ENCODE peak calls at places on chromosome 10, in five cellular contexts. R is gastrocnemius medialis, E is right lobe of liver, S is prostate gland, X is stomach. O is an unnamed sample.

GRCh38 chr10:78623577-78624215 is 445.1 kb upstream of the ZMIZ1 start:
- DNase-seq in R (no peak), E (no peak), S (no peak), X (no peak), O (no peak)

GRCh38 chr10:133243593-133243992 is 5.9 kb downstream of the VENTX start:
- DNase-seq in R (no peak), E (no peak), S (no peak), X (no peak), O (no peak)

GRCh38 chr10:129272859-129273258 is 194.2 kb upstream of the MGMT start:
- DNase-seq in R (no peak), E (no peak), S (no peak), X (no peak), O (no peak)

GRCh38 chr10:131058799-131059198 is 252.7 kb downstream of the TCERG1L start:
- DNase-seq in R (no peak), E (no peak), S (no peak), X (no peak), O (no peak)

GRCh38 chr10:12186324-12186723 is 9.4 kb downstream of the NUDT5 start:
- DNase-seq in R (no peak), E (no peak), S (no peak), X (no peak), O (peak; percentile 13)

GRCh38 chr10:1570652-1571051 is 166.7 kb downstream of the ADARB2 start:
- DNase-seq in R (no peak), E (no peak), S (no peak), X (no peak), O (no peak)

GRCh38 chr10:29501692-29502091 is 133.1 kb downstream of the SVIL start:
- DNase-seq in R (no peak), E (no peak), S (no peak), X (no peak), O (no peak)

GRCh38 chr10:5531558-5532230 is 6.9 kb downstream of the CALML3 start:
- DNase-seq in R (no peak), E (no peak), S (no peak), X (peak; percentile 7), O (peak; percentile 75)

GRCh38 chr10:113232928-113233511 is 283.0 kb downstream of the TCF7L2 start:
- DNase-seq in R (no peak), E (no peak), S (no peak), X (no peak), O (peak; percentile 43)

GRCh38 chr10:113576853-113577252 is 24.0 kb downstream of the HABP2 start:
- DNase-seq in R (no peak), E (no peak), S (no peak), X (no peak), O (no peak)

GRCh38 chr10:11682896-11683295 is 59.3 kb upstream of the ECHDC3 start:
- DNase-seq in R (no peak), E (no peak), S (no peak), X (no peak), O (no peak)

GRCh38 chr10:104938031-104938430 is 296.9 kb downstream of the SORCS3 start:
- DNase-seq in R (no peak), E (no peak), S (no peak), X (no peak), O (no peak)

GRCh38 chr10:101814466-101815041 is 3.7 kb downstream of the OGA start:
- DNase-seq in R (no peak), E (no peak), S (no peak), X (no peak), O (no peak)
- H3K4me3 ChIP-seq in R (peak overlapping the region; percentile 98), E (no peak overlapping the region), S (no peak overlapping the region), X (peak overlapping the region; percentile 98), O (no peak overlapping the region)

GRCh38 chr10:17645591-17646345 is 1.8 kb downstream of the STAM start:
- DNase-seq in R (no peak), E (no peak), S (no peak), X (no peak), O (no peak)

GRCh38 chr10:17643339-17643754 is 604 bp upstream of the STAM start:
- DNase-seq in R (peak; percentile 95), E (peak; percentile 65), S (peak; percentile 55), X (peak; percentile 72), O (peak; percentile 71)

GRCh38 chr10:17644485-17644964 is 574 bp downstream of the STAM start:
- DNase-seq in R (peak; percentile 31), E (no peak), S (no peak), X (no peak), O (no peak)

GRCh38 chr10:17647316-17647715 is 3.4 kb downstream of the STAM start:
- DNase-seq in R (no peak), E (no peak), S (no peak), X (peak; percentile 48), O (no peak)

GRCh38 chr10:17643755-17644484 is at the start of gene STAM:
- DNase-seq in R (peak; percentile 90), E (peak; percentile 93), S (peak; percentile 77), X (peak; percentile 87), O (peak; percentile 97)
- TF ChIP-seq POLR2A in R (peak; percentile 91), E (peak; percentile 61), S (peak; percentile 18), X (peak; percentile 47), O (no peak)

GRCh38 chr10:124155781-124156401 is 62.5 kb upstream of the CHST15 start:
- DNase-seq in R (peak; percentile 8), E (no peak), S (no peak), X (no peak), O (peak; percentile 79)

GRCh38 chr10:124151466-124152095 is 58.2 kb upstream of the CHST15 start:
- DNase-seq in R (no peak), E (no peak), S (no peak), X (no peak), O (no peak)

GRCh38 chr10:124152781-124153600 is 59.6 kb upstream of the CHST15 start:
- DNase-seq in R (peak; percentile 54), E (peak; percentile 59), S (peak; percentile 54), X (peak; percentile 58), O (no peak)

GRCh38 chr10:124152139-124152780 is 58.9 kb upstream of the CHST15 start:
- DNase-seq in R (peak; percentile 77), E (no peak), S (peak; percentile 52), X (peak; percentile 55), O (no peak)

DNA sequence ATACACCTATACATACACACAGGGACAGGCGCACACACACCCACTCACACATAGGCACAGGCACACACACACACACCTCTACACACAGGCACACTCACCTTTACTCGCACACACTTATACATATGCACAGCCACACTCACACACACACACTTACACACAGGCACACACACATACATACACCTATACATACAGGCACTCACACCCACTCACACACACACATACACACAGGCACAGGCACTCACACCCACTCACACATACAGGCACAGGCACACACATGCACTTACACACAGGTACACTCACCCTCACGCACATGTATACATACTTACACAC is 60.2 kb upstream of the CHST15 start:
- DNase-seq in R (no peak), E (no peak), S (no peak), X (no peak), O (no peak)
- H3K4me3 ChIP-seq in R (no peak overlapping the region), E (no peak overlapping the region), S (no peak overlapping the region), X (no peak overlapping the region), O (no peak overlapping the region)

GRCh38 chr10:75402486-75403143 is 1.1 kb upstream of the ZNF503 start:
- DNase-seq in R (no peak), E (peak; percentile 52), S (peak; percentile 52), X (peak; percentile 42), O (no peak)
- TF ChIP-seq POLR2A in R (no peak), E (no peak), S (peak; percentile 40), X (no peak), O (no peak)

GRCh38 chr10:101042118-101042517 is 11.1 kb downstream of the SFXN3 start:
- DNase-seq in R (no peak), E (no peak), S (no peak), X (no peak), O (no peak)
- H3K4me3 ChIP-seq in R (peak overlapping the region; percentile 64), E (no peak overlapping the region), S (peak overlapping the region; percentile 39), X (peak overlapping the region; percentile 35), O (no peak overlapping the region)

DNA sequence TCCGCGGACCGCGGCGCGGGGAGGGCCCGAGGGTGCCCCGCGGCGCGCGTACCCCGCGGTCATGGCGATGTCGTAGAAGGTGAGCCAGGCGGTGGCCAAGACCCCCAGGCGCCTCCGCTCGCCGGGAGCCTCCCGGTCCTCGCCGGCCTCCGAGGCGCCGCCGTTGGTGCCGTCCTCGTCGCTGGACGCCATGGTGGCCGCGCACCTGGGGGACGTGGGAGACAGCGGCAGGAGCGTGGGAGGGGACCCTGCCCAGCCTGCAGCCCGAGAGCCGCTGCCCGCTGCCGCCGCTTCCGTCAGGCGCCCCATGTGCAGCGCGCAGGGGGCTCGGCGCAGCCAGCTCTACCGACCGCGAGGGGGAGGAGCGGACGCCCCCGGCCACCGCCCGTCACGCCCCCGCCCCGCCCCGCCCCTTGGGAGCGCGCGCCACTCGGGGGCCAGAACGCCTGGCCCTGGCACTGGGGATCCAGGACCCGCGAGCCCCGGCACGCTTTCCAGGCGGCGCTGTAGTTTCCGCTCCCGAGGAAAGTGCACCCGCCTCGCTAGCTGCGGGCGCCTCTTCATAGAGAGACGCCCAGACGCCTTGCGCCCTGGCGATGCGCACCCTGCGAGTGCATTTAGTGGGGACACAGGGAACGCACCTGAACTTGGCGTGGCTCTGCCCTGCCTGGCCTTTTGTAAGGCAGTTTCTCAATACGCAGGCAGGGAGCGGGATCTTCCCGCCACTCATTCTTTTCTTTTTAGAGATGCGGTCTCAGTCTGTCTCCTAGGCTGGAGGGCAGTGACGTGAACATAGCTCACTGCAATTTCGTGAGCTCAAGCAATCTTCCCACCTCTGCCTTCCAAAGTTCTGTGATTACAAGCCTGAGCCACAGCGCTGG is at the start of gene HACD1:
- DNase-seq in R (peak; percentile 77), E (peak; percentile 68), S (peak; percentile 67), X (peak; percentile 75), O (no peak)
- TF ChIP-seq POLR2A in R (peak; percentile 78), E (peak; percentile 32), S (no peak), X (no peak), O (no peak)

O was measured in lower leg skin.